ENCODE peak calls at places on chromosomes 13 and 19, in four cellular contexts. One of them, this sample, is unnamed.

GRCh38 chr19:6464070-6464873 is at the start of gene CRB3:
- DNase-seq in lower lobe of right lung: peak; percentile 93
- DNase-seq in SK-N-SH: no peak
- DNase-seq in right lobe of liver: peak; percentile 92
- DNase-seq in this sample: no peak

GRCh38 chr19:32201661-32202060 is 143.7 kb upstream of the ZNF507 start:
- DNase-seq in lower lobe of right lung: no peak
- DNase-seq in SK-N-SH: no peak
- DNase-seq in right lobe of liver: no peak
- DNase-seq in this sample: no peak

GRCh38 chr19:40831502-40832430 is 18.5 kb downstream of the CYP2A6 start:
- DNase-seq in right lobe of liver: no peak
- DNase-seq in lower lobe of right lung: no peak
- DNase-seq in SK-N-SH: no peak
- DNase-seq in this sample: no peak

GRCh38 chr19:44149776-44150175 is 8.4 kb downstream of the ZNF234 start:
- DNase-seq in SK-N-SH: no peak
- DNase-seq in right lobe of liver: no peak
- DNase-seq in lower lobe of right lung: no peak
- DNase-seq in this sample: no peak

GRCh38 chr19:56125806-56126590 is 4.9 kb upstream of the ZNF787 start:
- DNase-seq in right lobe of liver: no peak
- DNase-seq in SK-N-SH: no peak
- DNase-seq in lower lobe of right lung: no peak
- DNase-seq in this sample: no peak

GRCh38 chr19:47476438-47476972 is 4.8 kb upstream of the SLC8A2 start:
- DNase-seq in lower lobe of right lung: no peak
- DNase-seq in right lobe of liver: peak; percentile 38
- DNase-seq in SK-N-SH: no peak
- DNase-seq in this sample: no peak

GRCh38 chr19:29833614-29834261 is 21.9 kb downstream of the CCNE1 start:
- DNase-seq in right lobe of liver: peak; percentile 40
- DNase-seq in SK-N-SH: no peak
- DNase-seq in lower lobe of right lung: no peak
- DNase-seq in this sample: no peak

GRCh38 chr19:39160523-39160861 is 34.9 kb downstream of the PAK4 start:
- DNase-seq in right lobe of liver: no peak
- DNase-seq in SK-N-SH: no peak
- DNase-seq in lower lobe of right lung: no peak
- DNase-seq in this sample: peak; percentile 39

GRCh38 chr13:106529415-106530208 is 5.8 kb downstream of the EFNB2 start:
- DNase-seq in lower lobe of right lung: no peak
- DNase-seq in right lobe of liver: no peak
- DNase-seq in SK-N-SH: peak; percentile 13
- DNase-seq in this sample: no peak

GRCh38 chr13:98420560-98421175 is 156.2 kb downstream of the STK24 start:
- DNase-seq in SK-N-SH: no peak
- DNase-seq in right lobe of liver: no peak
- DNase-seq in lower lobe of right lung: no peak
- DNase-seq in this sample: no peak

GRCh38 chr13:30234763-30235162 is 72.6 kb downstream of the KATNAL1 start:
- DNase-seq in right lobe of liver: no peak
- DNase-seq in SK-N-SH: no peak
- DNase-seq in lower lobe of right lung: no peak
- DNase-seq in this sample: no peak

GRCh38 chr19:7830823-7831222 is 805 bp downstream of the EVI5L start:
- DNase-seq in right lobe of liver: no peak
- DNase-seq in lower lobe of right lung: no peak
- DNase-seq in SK-N-SH: no peak
- DNase-seq in this sample: no peak

GRCh38 chr13:38429916-38430315 is 80.3 kb downstream of the UFM1 start:
- DNase-seq in lower lobe of right lung: no peak
- DNase-seq in right lobe of liver: no peak
- DNase-seq in SK-N-SH: no peak
- DNase-seq in this sample: no peak

GRCh38 chr19:29404951-29405727 is 120.7 kb upstream of the VSTM2B start:
- DNase-seq in right lobe of liver: no peak
- DNase-seq in SK-N-SH: no peak
- DNase-seq in lower lobe of right lung: no peak
- DNase-seq in this sample: no peak

GRCh38 chr13:35342440-35342839 is 134.0 kb downstream of the MAB21L1 start:
- DNase-seq in right lobe of liver: no peak
- DNase-seq in SK-N-SH: no peak
- DNase-seq in lower lobe of right lung: no peak
- DNase-seq in this sample: no peak

GRCh38 chr13:40665061-40665753 is 1.2 kb downstream of the FOXO1 start:
- DNase-seq in right lobe of liver: peak; percentile 75
- DNase-seq in lower lobe of right lung: peak; percentile 69
- DNase-seq in SK-N-SH: peak; percentile 57
- DNase-seq in this sample: peak; percentile 54

GRCh38 chr13:24306632-24307031 is 2.7 kb upstream of the C1QTNF9 start:
- DNase-seq in lower lobe of right lung: no peak
- DNase-seq in SK-N-SH: no peak
- DNase-seq in right lobe of liver: no peak
- DNase-seq in this sample: no peak

GRCh38 chr13:112690242-112690943 is 555 bp downstream of the ATP11A start:
- DNase-seq in SK-N-SH: peak; percentile 84
- DNase-seq in lower lobe of right lung: peak; percentile 73
- DNase-seq in right lobe of liver: peak; percentile 69
- DNase-seq in this sample: peak; percentile 62

GRCh38 chr13:106373989-106374572 is 161.4 kb downstream of the EFNB2 start:
- DNase-seq in right lobe of liver: no peak
- DNase-seq in lower lobe of right lung: no peak
- DNase-seq in SK-N-SH: no peak
- DNase-seq in this sample: no peak

GRCh38 chr19:5470264-5470671 is 15.1 kb downstream of the ZNRF4 start:
- DNase-seq in lower lobe of right lung: no peak
- DNase-seq in right lobe of liver: no peak
- DNase-seq in SK-N-SH: no peak
- DNase-seq in this sample: no peak

DNA sequence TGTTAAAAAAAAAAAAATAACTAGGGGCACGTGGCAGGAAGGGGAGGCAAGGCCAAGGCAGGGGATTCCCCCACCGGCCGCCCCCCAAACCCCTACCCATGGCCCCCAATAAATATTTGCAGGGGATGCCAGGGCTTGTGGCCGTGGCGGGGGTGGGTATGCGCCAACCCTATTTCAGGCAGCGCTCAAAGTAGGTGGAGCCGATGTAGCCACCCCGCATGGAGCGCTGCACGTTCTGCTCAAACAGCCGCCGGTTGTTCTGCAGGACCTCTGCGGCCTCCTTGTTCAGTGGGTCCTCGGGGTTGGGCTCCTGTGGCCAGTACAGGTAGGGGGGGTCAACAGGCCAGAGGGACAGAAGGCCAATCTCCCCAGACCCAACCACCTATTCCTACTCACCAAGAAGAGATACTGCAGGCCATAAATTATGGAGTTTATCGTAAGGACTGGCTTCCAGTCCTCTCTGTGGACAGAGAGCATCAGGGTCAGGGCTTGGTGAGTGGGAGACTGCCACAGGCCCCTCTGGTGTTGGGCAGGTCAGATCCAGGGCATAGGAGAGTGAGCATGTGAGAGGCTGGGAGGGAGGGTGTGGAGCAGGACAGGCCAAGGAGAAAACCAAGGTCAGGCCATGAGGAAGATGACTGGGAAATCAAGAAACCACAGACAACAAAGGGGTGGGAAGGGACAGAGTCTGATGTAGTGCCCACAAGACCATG is 1.2 kb upstream of the CHMP2A start:
- DNase-seq in SK-N-SH: no peak
- DNase-seq in lower lobe of right lung: no peak
- DNase-seq in right lobe of liver: no peak
- DNase-seq in this sample: peak; percentile 20
- TF ChIP-seq CTCF in SK-N-SH: no peak
- TF ChIP-seq CTCF in lower lobe of right lung: no peak
- TF ChIP-seq CTCF in right lobe of liver: no peak
- TF ChIP-seq CTCF in this sample: no peak

GRCh38 chr19:17805427-17805826 is 10.5 kb downstream of the B3GNT3 start:
- DNase-seq in right lobe of liver: no peak
- DNase-seq in SK-N-SH: no peak
- DNase-seq in lower lobe of right lung: no peak
- DNase-seq in this sample: no peak

GRCh38 chr19:17811103-17811502 is 10.2 kb downstream of the INSL3 start:
- DNase-seq in right lobe of liver: no peak
- DNase-seq in lower lobe of right lung: no peak
- DNase-seq in SK-N-SH: no peak
- DNase-seq in this sample: no peak

GRCh38 chr19:17806945-17807344 is 12.0 kb downstream of the B3GNT3 start:
- DNase-seq in right lobe of liver: no peak
- DNase-seq in lower lobe of right lung: no peak
- DNase-seq in SK-N-SH: no peak
- DNase-seq in this sample: no peak

GRCh38 chr19:17811681-17812080 is 9.6 kb downstream of the INSL3 start:
- DNase-seq in SK-N-SH: no peak
- DNase-seq in lower lobe of right lung: no peak
- DNase-seq in right lobe of liver: no peak
- DNase-seq in this sample: no peak

DNA sequence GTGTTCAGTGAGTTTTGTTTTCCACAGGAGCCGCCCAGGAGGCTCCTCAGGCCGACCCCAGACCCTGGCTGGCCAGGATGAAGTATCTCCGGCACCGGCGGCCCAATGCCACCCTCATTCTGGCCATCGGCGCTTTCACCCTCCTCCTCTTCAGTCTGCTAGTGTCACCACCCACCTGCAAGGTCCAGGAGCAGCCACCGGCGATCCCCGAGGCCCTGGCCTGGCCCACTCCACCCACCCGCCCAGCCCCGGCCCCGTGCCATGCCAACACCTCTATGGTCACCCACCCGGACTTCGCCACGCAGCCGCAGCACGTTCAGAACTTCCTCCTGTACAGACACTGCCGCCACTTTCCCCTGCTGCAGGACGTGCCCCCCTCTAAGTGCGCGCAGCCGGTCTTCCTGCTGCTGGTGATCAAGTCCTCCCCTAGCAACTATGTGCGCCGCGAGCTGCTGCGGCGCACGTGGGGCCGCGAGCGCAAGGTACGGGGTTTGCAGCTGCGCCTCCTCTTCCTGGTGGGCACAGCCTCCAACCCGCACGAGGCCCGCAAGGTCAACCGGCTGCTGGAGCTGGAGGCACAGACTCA is 12.9 kb downstream of the B3GNT3 start:
- DNase-seq in SK-N-SH: no peak
- DNase-seq in right lobe of liver: no peak
- DNase-seq in lower lobe of right lung: no peak
- DNase-seq in this sample: no peak
- H3K4me3 ChIP-seq in SK-N-SH: no peak overlapping the region
- H3K4me3 ChIP-seq in right lobe of liver: no peak overlapping the region
- H3K4me3 ChIP-seq in lower lobe of right lung: no peak overlapping the region
- H3K4me3 ChIP-seq in this sample: no peak overlapping the region

DNA sequence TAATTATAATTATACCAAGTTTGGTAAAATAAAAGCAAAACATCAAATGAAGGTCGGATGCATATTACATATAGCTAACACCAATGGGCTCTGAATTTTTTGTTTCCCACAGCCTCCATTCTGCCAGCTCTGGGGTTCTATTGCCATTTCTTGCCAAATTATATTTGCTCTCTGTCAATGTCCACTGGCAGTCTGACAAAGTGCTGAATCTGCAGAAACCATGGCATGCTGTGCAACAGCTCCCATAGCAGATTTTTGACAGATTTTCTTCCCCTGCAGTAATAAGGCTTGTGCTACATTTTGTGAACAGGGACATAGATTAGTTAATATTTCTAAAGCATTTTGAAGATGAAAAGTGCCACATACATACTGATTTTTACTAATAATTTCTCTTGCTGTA is 1102.1 kb downstream of the DIAPH3 start:
- DNase-seq in SK-N-SH: no peak
- DNase-seq in right lobe of liver: no peak
- DNase-seq in lower lobe of right lung: no peak
- DNase-seq in this sample: no peak
- H3K36me3 ChIP-seq in SK-N-SH: no peaks in the 10 kb centered on the region
- H3K36me3 ChIP-seq in right lobe of liver: no peaks in the 10 kb centered on the region
- H3K36me3 ChIP-seq in lower lobe of right lung: no peaks in the 10 kb centered on the region
- H3K36me3 ChIP-seq in this sample: no peaks in the 10 kb centered on the region

DNA sequence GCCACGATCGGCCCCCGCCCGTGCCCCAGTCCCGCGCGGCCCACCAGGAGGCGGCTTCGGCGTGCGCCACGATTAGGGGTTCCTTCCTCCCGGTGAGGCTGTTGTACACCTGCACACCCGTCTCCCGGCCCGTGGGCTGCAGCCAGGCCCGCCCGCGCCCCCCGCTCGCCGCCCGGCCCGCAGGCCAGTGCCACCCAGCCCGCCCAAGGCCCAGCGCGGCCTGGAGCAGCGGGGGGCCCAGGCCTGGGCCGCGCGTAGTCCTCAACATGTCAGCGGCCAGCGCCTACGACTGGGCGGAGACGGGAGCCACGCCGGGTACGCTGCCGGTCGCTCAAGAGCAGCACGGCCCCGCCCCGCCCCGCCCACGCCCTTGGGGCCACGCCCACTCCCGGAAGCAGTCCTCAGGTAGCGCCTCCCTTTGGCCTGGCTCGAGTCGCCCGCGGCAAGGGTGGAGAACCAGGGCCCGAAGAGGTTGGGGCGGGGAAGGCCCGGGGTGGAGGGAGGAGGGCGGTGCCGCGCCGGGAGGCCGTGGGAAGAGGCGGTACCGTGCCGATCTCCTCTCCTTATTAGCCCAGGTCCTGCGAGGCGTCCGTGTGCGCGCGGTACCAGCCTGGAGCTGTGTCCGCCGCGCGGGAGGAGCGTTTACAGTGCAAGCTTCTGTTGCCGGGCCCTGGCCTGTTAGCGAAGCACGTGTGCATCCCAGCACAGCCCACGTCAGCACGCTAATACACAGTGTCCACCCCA is at the start of gene CARS2:
- DNase-seq in SK-N-SH: peak; percentile 96
- DNase-seq in right lobe of liver: peak; percentile 99
- DNase-seq in lower lobe of right lung: peak; percentile 98
- DNase-seq in this sample: peak; percentile 97
- TF ChIP-seq CTCF in SK-N-SH: peak; percentile 15
- TF ChIP-seq CTCF in right lobe of liver: no peak
- TF ChIP-seq CTCF in lower lobe of right lung: peak; percentile 9
- TF ChIP-seq CTCF in this sample: peak; percentile 38

DNA sequence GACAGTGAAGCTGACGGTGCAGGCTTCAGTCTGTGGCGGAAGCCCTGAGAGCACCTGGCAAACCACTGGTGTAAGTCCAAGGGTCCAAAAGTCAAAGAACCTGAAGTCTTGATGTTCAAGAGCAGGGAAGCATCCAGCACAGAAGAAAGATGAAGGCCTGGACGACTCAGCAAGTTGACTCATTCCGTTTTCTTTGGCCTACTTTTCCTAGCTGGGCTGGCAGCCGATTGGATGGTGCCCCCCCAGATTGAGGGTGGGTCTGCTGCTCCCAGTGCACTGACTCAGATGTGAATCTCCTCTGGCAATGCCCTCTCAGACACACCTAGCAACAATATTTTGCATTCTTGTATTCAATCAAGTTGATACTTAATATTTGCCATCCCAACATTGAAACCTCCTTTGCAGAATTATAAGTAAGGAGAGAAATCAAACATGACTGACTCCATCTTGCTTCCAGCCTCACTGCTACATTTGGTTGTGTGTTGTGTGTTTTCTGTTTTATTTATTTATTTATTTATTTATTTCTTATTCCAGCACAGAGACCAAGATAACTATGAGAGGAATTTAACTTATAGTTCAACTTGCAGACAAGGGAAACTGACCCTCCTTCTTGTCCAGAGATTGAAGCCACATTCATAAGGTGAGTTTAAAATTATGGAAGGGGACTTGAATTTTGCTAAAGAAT is 32.8 kb downstream of the IGFL2 start:
- DNase-seq in SK-N-SH: no peak
- DNase-seq in right lobe of liver: no peak
- DNase-seq in lower lobe of right lung: no peak
- DNase-seq in this sample: no peak
- H3K4me3 ChIP-seq in SK-N-SH: peak overlapping the region; percentile 74
- H3K4me3 ChIP-seq in right lobe of liver: no peak overlapping the region
- H3K4me3 ChIP-seq in lower lobe of right lung: no peak overlapping the region
- H3K4me3 ChIP-seq in this sample: no peak overlapping the region

GRCh38 chr19:49799271-49799797 is 13.8 kb downstream of the FUZ start:
- DNase-seq in lower lobe of right lung: no peak
- DNase-seq in right lobe of liver: no peak
- DNase-seq in SK-N-SH: no peak
- DNase-seq in this sample: no peak
- H3K36me3 ChIP-seq in lower lobe of right lung: peaks cover 99% of the 10 kb centered on the region
- H3K36me3 ChIP-seq in right lobe of liver: peaks cover 72% of the 10 kb centered on the region
- H3K36me3 ChIP-seq in SK-N-SH: peaks cover 43% of the 10 kb centered on the region
- H3K36me3 ChIP-seq in this sample: peaks cover 93% of the 10 kb centered on the region

This sample was measured in left ventricle myocardium inferior.